ENCODE peak calls at places on chromosomes 4 and X, in nine cellular contexts. F is thyroid gland, V is right atrium auricular region, N is HCT116, K is IMR-90, S is stomach, E is heart right ventricle, B is body of pancreas, C is adrenal gland. J is an unnamed sample.

GRCh38 chr4:145839151-145839550 is 99.5 kb downstream of the ZNF827 start:
- DNase-seq in F (peak; percentile 49), V (no peak), N (no peak), K (peak; percentile 34), S (no peak), E (no peak), B (no peak), C (no peak), J (no peak)

GRCh38 chrX:105837227-105837626 is 14.9 kb downstream of the NRK start:
- DNase-seq in F (peak; percentile 84), V (peak; percentile 68), N (no peak), K (peak; percentile 78), S (no peak), E (peak; percentile 71), B (peak; percentile 51), C (peak; percentile 85), J (no peak)

GRCh38 chr4:3657917-3658913 is 108.0 kb upstream of the ADRA2C start:
- DNase-seq in F (no peak), V (no peak), N (no peak), K (peak; percentile 90), S (no peak), E (peak; percentile 29), B (peak; percentile 27), C (peak; percentile 53), J (no peak)

GRCh38 chr4:89101256-89102161 is 9.8 kb upstream of the TIGD2 start:
- DNase-seq in F (no peak), V (no peak), N (no peak), K (no peak), S (no peak), E (no peak), B (no peak), C (no peak), J (no peak)

GRCh38 chr4:141914746-141915145 is 278.4 kb downstream of the IL15 start:
- DNase-seq in F (no peak), V (no peak), N (no peak), K (no peak), S (no peak), E (no peak), B (no peak), C (no peak), J (no peak)

GRCh38 chrX:38192007-38192625 is 28.6 kb downstream of the SRPX start:
- DNase-seq in F (peak; percentile 28), V (no peak), N (no peak), K (peak; percentile 25), S (peak; percentile 28), E (no peak), B (peak; percentile 26), C (peak; percentile 46), J (peak; percentile 15)

GRCh38 chr4:15402146-15402545 is 25.7 kb upstream of the C1QTNF7 start:
- DNase-seq in F (no peak), V (no peak), N (no peak), K (peak; percentile 80), S (no peak), E (no peak), B (no peak), C (no peak), J (no peak)

GRCh38 chr4:36042122-36042970 is 202.0 kb downstream of the ARAP2 start:
- DNase-seq in F (no peak), V (no peak), N (no peak), K (no peak), S (no peak), E (no peak), B (no peak), C (no peak), J (no peak)

GRCh38 chrX:108735680-108736508 is 469 bp downstream of the IRS4 start:
- DNase-seq in F (peak; percentile 38), V (no peak), N (no peak), K (no peak), S (no peak), E (no peak), B (no peak), C (no peak), J (no peak)

GRCh38 chrX:100643943-100644587 is at the start of gene SRPX2:
- DNase-seq in F (no peak), V (peak; percentile 84), N (peak; percentile 63), K (peak; percentile 91), S (no peak), E (peak; percentile 24), B (peak; percentile 34), C (peak; percentile 66), J (peak; percentile 32)

GRCh38 chr4:170990989-170991589 is 822.1 kb upstream of the GALNTL6 start:
- DNase-seq in F (no peak), V (no peak), N (peak; percentile 37), K (no peak), S (no peak), E (no peak), B (peak; percentile 50), C (no peak), J (no peak)
- TF ChIP-seq CTCF in F (peak; percentile 50), V (no peak), N (peak; percentile 76), K (no peak), S (no peak), E (peak; percentile 32), B (peak; percentile 58), C (peak; percentile 19), J (no peak)

GRCh38 chrX:47608130-47608810 is 11.4 kb downstream of the SYN1 start:
- DNase-seq in F (no peak), V (no peak), N (no peak), K (no peak), S (no peak), E (no peak), B (no peak), C (no peak), J (no peak)

GRCh38 chrX:47611926-47612325 is 7.7 kb downstream of the SYN1 start:
- DNase-seq in F (no peak), V (no peak), N (no peak), K (no peak), S (no peak), E (no peak), B (no peak), C (no peak), J (no peak)

GRCh38 chrX:47613082-47613481 is 6.6 kb downstream of the SYN1 start:
- DNase-seq in F (no peak), V (no peak), N (no peak), K (no peak), S (no peak), E (no peak), B (no peak), C (no peak), J (no peak)

GRCh38 chrX:47612418-47612817 is 7.2 kb downstream of the SYN1 start:
- DNase-seq in F (no peak), V (no peak), N (no peak), K (no peak), S (no peak), E (no peak), B (no peak), C (no peak), J (no peak)

DNA sequence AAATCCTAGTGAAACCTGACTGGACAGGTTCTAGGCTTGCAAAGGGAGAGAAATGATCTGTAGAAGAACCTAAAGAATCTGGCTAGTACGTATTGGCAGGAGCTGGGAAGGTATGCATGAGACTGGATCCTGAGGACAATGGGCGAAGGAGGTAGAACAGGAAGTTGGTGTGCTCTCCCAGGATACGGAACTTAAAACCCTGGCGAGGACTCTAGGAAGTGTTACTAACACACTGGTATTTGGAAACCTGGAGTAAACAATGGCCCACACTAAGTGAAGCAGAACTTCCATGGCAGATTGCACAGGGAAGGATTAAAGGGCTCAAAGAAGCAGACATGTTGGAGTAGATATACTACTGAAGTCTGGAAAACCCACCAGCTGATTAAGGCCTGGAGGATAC is 9.2 kb downstream of the SYN1 start:
- DNase-seq in F (no peak), V (no peak), N (no peak), K (no peak), S (no peak), E (no peak), B (no peak), C (no peak), J (no peak)
- H3K4me3 ChIP-seq in F (no peak overlapping the region), V (no peak overlapping the region), N (no peak overlapping the region), K (no peak overlapping the region), S (no peak overlapping the region), E (no peak overlapping the region), B (no peak overlapping the region), C (no peak overlapping the region), J (no peak overlapping the region)

GRCh38 chr4:8237256-8237989 is 32.1 kb upstream of the HTRA3 start:
- DNase-seq in F (no peak), V (no peak), N (no peak), K (no peak), S (no peak), E (no peak), B (no peak), C (no peak), J (peak; percentile 43)

GRCh38 chr4:8235224-8235623 is 34.3 kb upstream of the HTRA3 start:
- DNase-seq in F (no peak), V (no peak), N (no peak), K (no peak), S (no peak), E (no peak), B (no peak), C (no peak), J (no peak)

GRCh38 chr4:8236141-8236919 is 33.2 kb upstream of the HTRA3 start:
- DNase-seq in F (no peak), V (no peak), N (no peak), K (no peak), S (no peak), E (no peak), B (no peak), C (no peak), J (no peak)

GRCh38 chr4:8236920-8237195 is 32.7 kb upstream of the HTRA3 start:
- DNase-seq in F (no peak), V (no peak), N (no peak), K (no peak), S (no peak), E (no peak), B (no peak), C (no peak), J (no peak)

DNA sequence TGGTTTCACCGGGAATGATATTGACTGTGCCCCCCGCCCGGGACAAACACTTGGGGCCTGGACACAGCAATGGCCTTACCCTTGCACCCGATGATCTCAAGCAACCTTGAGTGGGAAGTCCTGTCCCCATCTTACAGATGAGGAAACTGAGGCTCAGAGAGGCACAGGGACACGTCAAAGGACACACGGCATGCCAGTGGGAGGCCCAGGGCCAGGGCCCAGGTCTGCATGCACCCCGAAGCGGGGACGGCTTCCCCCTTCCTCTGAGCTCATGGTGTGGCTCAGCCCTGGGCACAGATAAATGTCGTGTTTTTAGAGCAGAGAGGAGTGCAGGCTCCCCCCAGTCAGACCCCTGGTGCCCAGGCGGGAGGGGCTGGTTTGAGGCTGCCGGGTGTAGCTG is 33.9 kb upstream of the HTRA3 start:
- DNase-seq in F (no peak), V (no peak), N (no peak), K (no peak), S (no peak), E (no peak), B (no peak), C (no peak), J (no peak)
- H3K4me1 ChIP-seq in F (no peaks in the 10 kb centered on the region), V (no peaks in the 10 kb centered on the region), N (no peaks in the 10 kb centered on the region), K (no peaks in the 10 kb centered on the region), S (no peaks in the 10 kb centered on the region), E (no peaks in the 10 kb centered on the region), B (no peaks in the 10 kb centered on the region), C (no peaks in the 10 kb centered on the region), J (peaks cover 3% of the 10 kb centered on the region)

DNA sequence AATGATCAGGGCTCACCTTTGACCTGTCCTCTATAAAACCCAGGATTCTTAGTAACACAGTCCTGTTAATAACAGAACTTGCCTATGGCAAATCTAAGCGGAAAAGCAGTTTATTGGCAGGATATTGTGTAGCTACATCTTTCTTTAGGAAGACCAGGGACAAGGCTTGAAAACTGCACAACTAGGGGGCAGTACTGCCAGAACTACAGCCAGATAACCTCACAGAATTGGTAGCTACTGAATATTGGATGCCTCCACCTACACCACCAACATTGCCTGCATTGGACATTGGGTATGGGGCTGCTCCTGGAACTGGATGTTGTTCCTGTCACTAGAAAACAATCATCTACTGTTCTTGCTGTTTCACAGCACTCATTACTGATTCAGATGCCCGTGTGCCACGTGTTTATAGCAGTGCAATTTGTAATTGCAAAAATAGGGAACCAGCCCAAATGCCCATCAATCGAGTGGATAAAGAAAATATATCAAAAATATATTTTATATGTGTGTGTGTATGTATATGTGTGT is 47.4 kb downstream of the REPS2 start:
- DNase-seq in F (no peak), V (no peak), N (no peak), K (no peak), S (no peak), E (no peak), B (no peak), C (no peak), J (no peak)
- TF ChIP-seq CTCF in F (no peak), V (no peak), N (peak; percentile 38), K (no peak), S (no peak), E (no peak), B (no peak), C (no peak), J (no peak)